ENCODE peak calls at places on chromosomes 5 and 9, in four cellular contexts. K is HepG2, E is K562, S is GM12878. B is an unnamed sample.

GRCh38 chr5:56468278-56468677 is 235.1 kb upstream of the ANKRD55 start:
- DNase-seq in K (no peak), E (no peak), S (no peak), B (no peak)

GRCh38 chr9:91729558-91729842 is 220.5 kb downstream of the ROR2 start:
- DNase-seq in K (no peak), E (no peak), S (no peak), B (no peak)

GRCh38 chr9:19701274-19701673 is 87.6 kb downstream of the SLC24A2 start:
- DNase-seq in K (no peak), E (no peak), S (no peak), B (no peak)

GRCh38 chr5:111453747-111454146 is 58.6 kb downstream of the STARD4 start:
- DNase-seq in K (no peak), E (no peak), S (no peak), B (peak)

GRCh38 chr9:77013186-77013931 is 6.1 kb upstream of the FOXB2 start:
- DNase-seq in K (no peak), E (no peak), S (no peak), B (no peak)

GRCh38 chr9:116156621-116157314 is 3.2 kb downstream of the PAPPA start:
- DNase-seq in K (no peak), E (no peak), S (no peak), B (peak)

GRCh38 chr5:161660806-161661205 is 24.7 kb upstream of the GABRA6 start:
- DNase-seq in K (no peak), E (no peak), S (no peak), B (no peak)

GRCh38 chr9:105269593-105269992 is 25.1 kb downstream of the SLC44A1 start:
- DNase-seq in K (no peak), E (no peak), S (no peak), B (no peak)

GRCh38 chr5:156366536-156366935 is 39.6 kb downstream of the SGCD start:
- DNase-seq in K (no peak), E (no peak), S (no peak), B (no peak)

GRCh38 chr5:37837101-37838032 is 2.5 kb downstream of the GDNF start:
- DNase-seq in K (no peak), E (peak), S (no peak), B (no peak)

GRCh38 chr5:180305481-180305880 is 13.6 kb upstream of the MAPK9 start:
- DNase-seq in K (no peak), E (no peak), S (no peak), B (no peak)

GRCh38 chr9:105062222-105062850 is 134.4 kb upstream of the ABCA1 start:
- DNase-seq in K (no peak), E (no peak), S (no peak), B (no peak)

GRCh38 chr9:124220551-124221451 is 36.9 kb upstream of the NEK6 start:
- DNase-seq in K (peak), E (no peak), S (no peak), B (no peak)

GRCh38 chr5:102617857-102618187 is 119.0 kb upstream of the SLCO6A1 start:
- DNase-seq in K (no peak), E (no peak), S (no peak), B (no peak)

GRCh38 chr9:91047529-91047928 is 245.9 kb downstream of the SYK start:
- DNase-seq in K (no peak), E (no peak), S (no peak), B (no peak)

GRCh38 chr5:41793156-41793770 is 77.0 kb downstream of the OXCT1 start:
- DNase-seq in K (no peak), E (no peak), S (no peak), B (no peak)

GRCh38 chr5:132427285-132428146 is 58.0 kb downstream of the SLC22A5 start:
- DNase-seq in K (no peak), E (no peak), S (no peak), B (no peak)

GRCh38 chr5:142320851-142321560 is 3.8 kb downstream of the SPRY4 start:
- DNase-seq in K (no peak), E (no peak), S (no peak), B (no peak)

GRCh38 chr5:34959323-34959722 is 30.0 kb downstream of the DNAJC21 start:
- DNase-seq in K (no peak), E (peak), S (peak), B (no peak)

GRCh38 chr5:66829826-66830225 is 233.6 kb downstream of the MAST4 start:
- DNase-seq in K (no peak), E (no peak), S (no peak), B (no peak)

GRCh38 chr5:58631895-58632294 is 49.0 kb downstream of the RAB3C start:
- DNase-seq in K (no peak), E (no peak), S (no peak), B (no peak)

GRCh38 chr9:124197177-124198095 is 60.3 kb upstream of the NEK6 start:
- DNase-seq in K (no peak), E (no peak), S (peak), B (no peak)

GRCh38 chr9:38006163-38006562 is 62.9 kb downstream of the SHB start:
- DNase-seq in K (no peak), E (no peak), S (no peak), B (no peak)

GRCh38 chr5:151682751-151683331 is 3.9 kb downstream of the SPARC start:
- DNase-seq in K (no peak), E (no peak), S (no peak), B (no peak)

GRCh38 chr9:134321957-134322741 is 4.1 kb upstream of the RXRA start:
- DNase-seq in K (no peak), E (no peak), S (no peak), B (no peak)

GRCh38 chr5:179778591-179778990 is 15.2 kb upstream of the LTC4S start:
- DNase-seq in K (no peak), E (no peak), S (no peak), B (no peak)

GRCh38 chr5:138491669-138492551 is 26.6 kb downstream of the EGR1 start:
- DNase-seq in K (peak), E (peak), S (peak), B (peak)

GRCh38 chr5:41869739-41870620 is at the start of gene OXCT1:
- DNase-seq in K (peak), E (peak), S (peak), B (peak)

GRCh38 chr5:149271717-149272558 is at the start of gene AFAP1L1:
- DNase-seq in K (peak), E (peak), S (no peak), B (peak)

GRCh38 chr5:150522504-150523464 is 14.9 kb downstream of the NDST1 start:
- DNase-seq in K (peak), E (no peak), S (no peak), B (no peak)

GRCh38 chr5:142756576-142756975 is 13.6 kb upstream of the ARHGAP26 start:
- DNase-seq in K (no peak), E (no peak), S (no peak), B (no peak)

GRCh38 chr9:2743937-2744529 is 26.7 kb downstream of the KCNV2 start:
- DNase-seq in K (no peak), E (no peak), S (no peak), B (no peak)

GRCh38 chr5:17024686-17025180 is 88.6 kb upstream of the MYO10 start:
- DNase-seq in K (no peak), E (no peak), S (no peak), B (no peak)

GRCh38 chr5:68593211-68593701 is 377.7 kb downstream of the PIK3R1 start:
- DNase-seq in K (no peak), E (no peak), S (no peak), B (no peak)

GRCh38 chr9:36191290-36191645 is 547 bp downstream of the CLTA start:
- DNase-seq in K (no peak), E (no peak), S (no peak), B (no peak)

GRCh38 chr9:91191443-91192378 is 170.0 kb downstream of the AUH start:
- DNase-seq in K (no peak), E (no peak), S (no peak), B (no peak)

GRCh38 chr5:43396762-43397304 is 15.4 kb downstream of the CCL28 start:
- DNase-seq in K (no peak), E (no peak), S (peak), B (no peak)

GRCh38 chr9:28445211-28445610 is 871.9 kb upstream of the C9orf72 start:
- DNase-seq in K (no peak), E (no peak), S (no peak), B (no peak)

GRCh38 chr9:131214931-131215330 is 61.4 kb downstream of the FAM78A start:
- DNase-seq in K (no peak), E (no peak), S (no peak), B (no peak)

GRCh38 chr9:121929893-121930875 is 162.9 kb downstream of the TTLL11 start:
- DNase-seq in K (peak), E (peak), S (peak), B (peak)

DNA sequence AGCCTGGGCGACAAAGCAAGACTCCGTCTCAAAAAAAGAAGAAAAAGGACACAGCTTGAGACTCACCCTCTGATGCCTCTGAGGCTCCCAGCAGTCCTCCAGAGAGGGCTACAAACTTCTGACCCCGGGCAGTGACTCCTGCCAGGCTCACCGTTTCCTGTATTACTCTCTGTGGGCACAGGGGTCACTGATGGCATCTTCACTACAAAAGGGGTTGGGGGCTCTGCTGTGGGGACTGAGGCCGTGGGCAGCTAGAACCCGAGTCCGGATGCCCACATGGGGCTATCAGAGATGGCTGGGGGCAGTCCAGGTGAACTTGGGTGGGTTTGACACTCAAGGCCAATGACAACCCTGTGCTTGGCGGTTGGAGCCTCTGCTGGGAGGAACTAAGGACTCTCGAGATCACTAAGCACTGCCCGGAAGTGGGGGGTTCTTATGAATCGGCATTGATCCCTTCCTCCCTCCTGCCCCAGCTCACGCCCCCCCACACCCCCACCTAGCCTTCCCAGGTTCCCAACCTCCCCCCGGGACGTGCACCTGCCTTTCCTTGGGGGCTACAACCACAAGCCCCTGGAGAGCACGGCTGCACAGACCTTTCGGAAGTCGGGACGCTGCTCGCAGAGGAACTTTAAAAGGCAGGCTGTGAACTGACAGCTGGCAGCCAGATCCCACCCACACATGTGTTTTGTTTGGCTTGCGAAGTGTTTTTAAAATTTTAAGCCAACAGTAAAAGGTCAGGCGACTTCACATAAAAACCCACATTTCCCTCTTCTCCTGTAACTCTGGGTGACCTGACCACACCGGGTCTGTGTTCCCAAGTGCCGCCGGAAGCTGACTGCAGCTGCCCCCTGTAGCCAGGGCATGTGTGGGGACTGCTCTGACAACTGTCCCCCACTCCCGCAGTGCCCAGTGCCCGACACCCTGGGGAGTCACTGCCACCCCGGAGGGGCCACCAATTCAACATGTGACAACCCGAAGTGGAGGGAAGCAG is 5.0 kb upstream of the RALGDS start:
- DNase-seq in K (no peak), E (no peak), S (no peak), B (no peak)
- TF ChIP-seq FOXM1 in K (no peak), E (no peak), S (no peak), B (no peak)

DNA sequence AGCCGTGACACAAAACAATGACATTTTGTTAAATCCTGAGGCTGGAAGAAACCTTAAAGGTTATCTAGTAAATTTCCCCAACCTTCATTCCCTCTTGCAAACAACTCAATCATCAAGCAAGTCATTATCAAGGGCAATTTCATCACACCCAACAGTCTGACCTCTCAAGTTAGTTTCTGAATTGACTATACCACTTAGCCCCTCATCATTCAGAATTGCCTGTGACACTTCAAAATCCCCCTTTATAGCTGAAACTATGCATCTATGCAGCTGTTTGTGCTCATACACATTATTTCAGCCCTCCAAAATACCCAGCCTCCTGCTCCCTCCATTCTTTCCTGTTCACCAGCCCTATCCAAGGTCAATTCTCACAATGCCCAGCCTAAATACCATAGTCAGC is 24.6 kb downstream of the LPAR1 start:
- DNase-seq in K (no peak), E (no peak), S (no peak), B (no peak)
- TF ChIP-seq SP1 in K (no peak), E (no peak), S (no peak), B (no peak)

GRCh38 chr5:73199671-73200070 is 26.7 kb downstream of the TMEM174 start:
- DNase-seq in K (no peak), E (no peak), S (no peak), B (no peak)
- TF ChIP-seq FOXM1 in K (no peak), E (no peak), S (no peak), B (no peak)

DNA sequence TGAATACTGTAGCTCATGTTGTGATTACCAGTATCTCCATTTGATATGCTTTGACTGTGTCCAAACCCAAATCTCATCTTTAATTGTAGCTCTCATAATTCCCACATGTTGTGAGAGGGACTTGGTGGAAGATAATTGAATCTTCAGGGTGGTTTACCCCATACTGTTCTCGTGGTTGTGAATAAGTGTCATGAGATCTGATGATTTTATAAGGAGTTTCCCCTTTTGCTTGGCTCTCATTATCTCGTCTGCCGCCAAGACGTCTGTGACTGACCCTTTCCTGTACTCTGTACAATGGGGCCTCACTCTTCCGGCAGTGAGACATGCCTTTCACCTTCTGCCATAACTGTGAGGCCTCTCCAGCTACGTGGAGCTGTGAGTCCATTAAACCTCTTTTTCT is 59.3 kb downstream of the TRIO start:
- DNase-seq in K (no peak), E (no peak), S (no peak), B (no peak)
- TF ChIP-seq SP1 in K (no peak), E (no peak), S (no peak), B (no peak)

GRCh38 chr5:4042311-4042710 is 446.7 kb downstream of the IRX1 start:
- DNase-seq in K (no peak), E (no peak), S (no peak), B (no peak)
- TF ChIP-seq FOXM1 in K (no peak), E (no peak), S (no peak), B (no peak)

GRCh38 chr9:126151031-126151670 is 175.5 kb upstream of the MVB12B start:
- DNase-seq in K (peak), E (no peak), S (no peak), B (no peak)
- TF ChIP-seq SP1 in K (no peak), E (no peak), S (no peak), B (no peak)

DNA sequence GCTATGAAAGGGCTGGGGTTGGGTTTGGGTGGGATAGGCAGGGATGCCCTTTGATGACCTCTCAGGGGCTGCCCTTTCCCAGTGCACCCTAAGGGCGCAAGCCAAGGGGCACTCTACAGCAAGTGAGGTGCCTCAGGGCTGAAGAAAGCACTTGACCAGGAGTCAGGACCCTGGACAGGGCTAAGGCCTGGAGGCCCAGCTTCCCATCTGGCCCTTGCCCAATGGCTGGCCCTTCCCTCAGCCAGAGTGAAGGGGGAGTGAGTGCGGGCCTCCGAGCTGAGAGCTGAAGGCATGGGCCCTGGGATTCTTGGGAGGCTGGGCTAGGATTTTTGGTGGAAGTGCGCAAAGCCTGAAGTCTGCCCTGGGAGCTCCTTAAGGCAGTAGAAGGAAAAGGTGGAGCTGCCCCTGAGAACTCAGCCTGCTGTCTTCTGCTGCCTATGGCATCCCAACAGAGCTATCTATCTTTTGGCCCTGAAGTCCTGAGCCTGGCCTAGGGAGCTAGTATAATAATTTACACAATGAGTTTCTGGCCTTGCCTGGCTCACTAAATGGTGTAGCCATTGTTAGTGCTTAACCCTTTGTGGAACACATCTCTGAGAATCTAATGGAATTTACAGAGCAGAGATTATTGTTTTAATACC is 16.4 kb downstream of the JADE2 start:
- DNase-seq in K (no peak), E (peak), S (no peak), B (no peak)
- TF ChIP-seq FOXM1 in K (no peak), E (no peak), S (no peak), B (no peak)